ENCODE peak calls at places on chromosomes 16 and 17, in four cellular contexts. L, Z, X and U are unnamed samples.

GRCh38 chr16:5616841-5617240 is 519.2 kb upstream of the EEF2KMT start:
- DNase-seq in L (no peak), Z (no peak), X (no peak), U (no peak)

GRCh38 chr16:71626018-71626857 is at the start of gene MARVELD3:
- DNase-seq in L (peak), Z (no peak), X (no peak), U (no peak)

GRCh38 chr17:74840989-74841666 is 18.6 kb downstream of the GRIN2C start:
- DNase-seq in L (peak), Z (no peak), X (no peak), U (no peak)

GRCh38 chr17:21019976-21020575 is 22.7 kb downstream of the USP22 start:
- DNase-seq in L (peak), Z (no peak), X (no peak), U (no peak)

GRCh38 chr17:59361916-59362810 is 30.7 kb downstream of the YPEL2 start:
- DNase-seq in L (no peak), Z (peak), X (peak), U (no peak)

GRCh38 chr17:39705786-39706348 is 6.0 kb downstream of the ERBB2 start:
- DNase-seq in L (peak), Z (no peak), X (no peak), U (no peak)

GRCh38 chr17:17624776-17625175 is 33.3 kb upstream of the PEMT start:
- DNase-seq in L (no peak), Z (no peak), X (no peak), U (no peak)

GRCh38 chr17:38674749-38675615 is at the start of gene EPOP:
- DNase-seq in L (peak), Z (peak), X (peak), U (peak)

GRCh38 chr16:83713597-83713996 is 94.2 kb upstream of the HSBP1 start:
- DNase-seq in L (no peak), Z (no peak), X (no peak), U (no peak)

GRCh38 chr17:38702900-38703741 is 2.0 kb upstream of the MLLT6 start:
- DNase-seq in L (no peak), Z (no peak), X (no peak), U (no peak)

GRCh38 chr16:87784812-87785211 is 19.0 kb upstream of the KLHDC4 start:
- DNase-seq in L (peak), Z (no peak), X (no peak), U (no peak)

GRCh38 chr17:17127730-17128291 is 78.3 kb downstream of the PLD6 start:
- DNase-seq in L (no peak), Z (no peak), X (no peak), U (no peak)

GRCh38 chr16:11258553-11259287 is 2.7 kb upstream of the SOCS1 start:
- DNase-seq in L (no peak), Z (peak), X (no peak), U (peak)

GRCh38 chr16:88287219-88287618 is 95.5 kb upstream of the ZNF469 start:
- DNase-seq in L (no peak), Z (no peak), X (no peak), U (peak)

GRCh38 chr16:56310685-56311084 is 114.7 kb downstream of the AMFR start:
- DNase-seq in L (no peak), Z (no peak), X (no peak), U (no peak)

GRCh38 chr17:78316867-78317816 is 42.7 kb downstream of the SOCS3 start:
- DNase-seq in L (peak), Z (no peak), X (no peak), U (no peak)

GRCh38 chr16:83336630-83337029 is 471.1 kb upstream of the HSBP1 start:
- DNase-seq in L (no peak), Z (no peak), X (no peak), U (no peak)

GRCh38 chr17:78986048-78986648 is 6.4 kb upstream of the LGALS3BP start:
- DNase-seq in L (no peak), Z (no peak), X (no peak), U (no peak)

GRCh38 chr17:28571255-28572122 is at the start of gene PIGS:
- DNase-seq in L (peak), Z (peak), X (peak), U (peak)

GRCh38 chr16:83666449-83666848 is 141.3 kb upstream of the HSBP1 start:
- DNase-seq in L (no peak), Z (no peak), X (no peak), U (no peak)

GRCh38 chr17:21066394-21066793 is 23.6 kb upstream of the USP22 start:
- DNase-seq in L (no peak), Z (no peak), X (no peak), U (no peak)

GRCh38 chr16:4176794-4177438 is 60.7 kb upstream of the ADCY9 start:
- DNase-seq in L (peak), Z (peak), X (no peak), U (no peak)

GRCh38 chr16:79211581-79211980 is 389.0 kb downstream of the MAF start:
- DNase-seq in L (no peak), Z (no peak), X (no peak), U (no peak)

GRCh38 chr17:15398736-15399331 is 57.4 kb upstream of the TEKT3 start:
- DNase-seq in L (peak), Z (no peak), X (no peak), U (no peak)

GRCh38 chr16:11614587-11615175 is 28.0 kb upstream of the LITAF start:
- DNase-seq in L (no peak), Z (no peak), X (no peak), U (no peak)

GRCh38 chr16:53666816-53667415 is 36.7 kb downstream of the RPGRIP1L start:
- DNase-seq in L (no peak), Z (no peak), X (no peak), U (no peak)

GRCh38 chr16:48112603-48113400 is 43.0 kb downstream of the ABCC12 start:
- DNase-seq in L (no peak), Z (no peak), X (no peak), U (no peak)

GRCh38 chr16:69481901-69482341 is 57.5 kb downstream of the CYB5B start:
- DNase-seq in L (peak), Z (no peak), X (no peak), U (no peak)

GRCh38 chr16:21057875-21058274 is 92.8 kb downstream of the DNAH3 start:
- DNase-seq in L (no peak), Z (no peak), X (no peak), U (no peak)

GRCh38 chr17:77692571-77693161 is 265.8 kb upstream of the TNRC6C start:
- DNase-seq in L (no peak), Z (no peak), X (no peak), U (no peak)

GRCh38 chr17:31252741-31253140 is 44.3 kb downstream of the OMG start:
- DNase-seq in L (no peak), Z (no peak), X (no peak), U (no peak)

GRCh38 chr16:73064227-73064995 is 16.5 kb upstream of the ZFHX3 start:
- DNase-seq in L (peak), Z (no peak), X (no peak), U (no peak)

GRCh38 chr16:88382491-88383400 is at the start of gene ZNF469:
- DNase-seq in L (no peak), Z (no peak), X (no peak), U (no peak)

GRCh38 chr16:78560997-78561396 is 461.5 kb downstream of the WWOX start:
- DNase-seq in L (no peak), Z (no peak), X (no peak), U (no peak)

GRCh38 chr17:81346090-81346907 is 49.0 kb upstream of the BAHCC1 start:
- DNase-seq in L (peak), Z (peak), X (peak), U (peak)